ENCODE peak calls at places on chromosomes 1 and 21, in four cellular contexts. L is neural crest cell, M is uterus, I is fibroblast of mammary gland. R is an unnamed sample.

GRCh38 chr21:31731112-31731801 is 661 bp downstream of the SCAF4 start:
- DNase-seq in L (peak), M (peak), I (peak), R (peak)

GRCh38 chr1:28601696-28602095 is 9.6 kb downstream of the RAB42 start:
- DNase-seq in L (no peak), M (no peak), I (peak), R (no peak)

GRCh38 chr1:110227774-110228173 is 17.7 kb downstream of the KCNC4 start:
- DNase-seq in L (no peak), M (no peak), I (no peak), R (no peak)

GRCh38 chr1:203360772-203361171 is 9.8 kb upstream of the FMOD start:
- DNase-seq in L (no peak), M (no peak), I (no peak), R (no peak)

GRCh38 chr1:2936568-2937515 is 84.4 kb upstream of the ACTRT2 start:
- DNase-seq in L (no peak), M (no peak), I (no peak), R (peak)

GRCh38 chr1:226440512-226440911 is 32.6 kb upstream of the PARP1 start:
- DNase-seq in L (no peak), M (no peak), I (no peak), R (no peak)

GRCh38 chr1:219533280-219533679 is 79.6 kb downstream of the ZC3H11B start:
- DNase-seq in L (no peak), M (no peak), I (peak), R (no peak)

GRCh38 chr1:11439051-11439450 is 39.9 kb upstream of the DISP3 start:
- DNase-seq in L (no peak), M (no peak), I (no peak), R (no peak)

GRCh38 chr1:227043755-227044154 is 103.7 kb downstream of the COQ8A start:
- DNase-seq in L (no peak), M (no peak), I (peak), R (no peak)

GRCh38 chr1:66033781-66034180 is 241.1 kb downstream of the PDE4B start:
- DNase-seq in L (no peak), M (no peak), I (no peak), R (no peak)

DNA sequence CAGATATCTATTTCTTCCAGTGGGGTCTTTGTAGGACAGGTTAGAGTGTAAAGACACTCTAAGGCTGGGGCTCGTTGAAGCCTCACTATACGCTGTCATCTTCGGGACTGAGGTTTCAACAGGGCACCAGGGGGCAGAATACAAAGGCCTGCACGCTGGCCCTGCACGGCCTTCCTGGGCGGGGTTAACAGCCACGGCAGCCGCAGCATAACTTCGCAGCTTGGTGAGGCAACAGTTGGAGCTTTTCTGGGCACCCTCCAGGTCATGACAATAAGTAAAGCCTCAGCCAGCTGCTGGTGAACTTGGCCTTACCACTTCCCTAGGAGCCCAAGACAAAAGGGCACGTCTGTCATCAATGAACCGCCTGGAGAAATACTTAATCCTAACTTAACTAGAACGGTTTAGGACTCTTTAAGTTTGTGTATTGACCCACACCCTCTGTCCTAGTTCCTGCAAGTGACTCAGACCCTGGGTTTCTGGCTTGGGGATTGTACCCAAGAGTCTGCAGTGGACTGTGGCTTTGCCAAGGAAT is 2.3 kb upstream of the RUNX1 start:
- DNase-seq in L (peak), M (peak), I (peak), R (no peak)
- TF ChIP-seq CTCF in L (peak), M (no peak), I (peak), R (peak)

DNA sequence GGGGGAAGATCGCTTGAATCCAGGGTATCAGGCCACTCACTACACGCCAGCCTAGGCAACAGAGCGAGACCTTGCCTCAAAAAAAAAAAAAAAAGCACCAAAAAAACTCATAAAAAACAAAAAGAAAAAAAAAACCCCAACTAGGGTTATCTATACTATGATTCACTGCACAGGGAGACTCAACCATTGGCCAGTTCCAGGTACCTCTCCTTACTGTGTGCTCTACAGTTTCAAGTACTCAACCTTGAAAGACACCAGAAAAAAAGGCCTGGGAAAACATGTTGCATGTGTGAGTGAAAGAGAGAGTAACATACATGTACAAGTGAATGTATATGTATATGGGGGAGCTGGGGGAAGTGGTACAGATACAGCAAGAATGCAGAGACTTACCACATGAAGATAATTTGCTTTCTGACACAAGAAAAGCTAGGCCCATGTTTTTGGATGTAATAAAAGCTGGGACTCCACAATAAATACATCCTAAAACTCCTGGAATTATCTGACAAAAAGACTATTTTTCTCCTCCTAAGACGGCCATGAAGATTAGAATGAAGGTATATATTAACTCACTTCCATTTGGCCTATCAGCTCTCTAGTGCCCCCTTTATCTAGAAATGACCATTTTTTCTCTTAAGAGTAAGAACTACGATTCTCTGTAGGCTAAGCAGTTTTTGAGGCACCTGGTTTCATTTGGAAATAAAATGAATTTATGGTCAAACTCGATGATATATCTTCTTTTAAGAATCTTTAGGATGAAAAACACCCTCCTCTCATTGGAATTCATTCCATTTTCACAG is 52.2 kb downstream of the SLC27A3 start:
- DNase-seq in L (no peak), M (no peak), I (no peak), R (no peak)
- TF ChIP-seq CTCF in L (peak), M (no peak), I (peak), R (peak)

GRCh38 chr1:234213576-234214128 is 159.6 kb upstream of the COA6 start:
- DNase-seq in L (no peak), M (no peak), I (no peak), R (no peak)

GRCh38 chr1:234214911-234215892 is 158.1 kb upstream of the COA6 start:
- DNase-seq in L (no peak), M (no peak), I (no peak), R (no peak)

GRCh38 chr1:234216116-234216703 is 157.0 kb upstream of the COA6 start:
- DNase-seq in L (no peak), M (no peak), I (no peak), R (no peak)

GRCh38 chr1:234214129-234214910 is 158.9 kb upstream of the COA6 start:
- DNase-seq in L (peak), M (no peak), I (no peak), R (no peak)

DNA sequence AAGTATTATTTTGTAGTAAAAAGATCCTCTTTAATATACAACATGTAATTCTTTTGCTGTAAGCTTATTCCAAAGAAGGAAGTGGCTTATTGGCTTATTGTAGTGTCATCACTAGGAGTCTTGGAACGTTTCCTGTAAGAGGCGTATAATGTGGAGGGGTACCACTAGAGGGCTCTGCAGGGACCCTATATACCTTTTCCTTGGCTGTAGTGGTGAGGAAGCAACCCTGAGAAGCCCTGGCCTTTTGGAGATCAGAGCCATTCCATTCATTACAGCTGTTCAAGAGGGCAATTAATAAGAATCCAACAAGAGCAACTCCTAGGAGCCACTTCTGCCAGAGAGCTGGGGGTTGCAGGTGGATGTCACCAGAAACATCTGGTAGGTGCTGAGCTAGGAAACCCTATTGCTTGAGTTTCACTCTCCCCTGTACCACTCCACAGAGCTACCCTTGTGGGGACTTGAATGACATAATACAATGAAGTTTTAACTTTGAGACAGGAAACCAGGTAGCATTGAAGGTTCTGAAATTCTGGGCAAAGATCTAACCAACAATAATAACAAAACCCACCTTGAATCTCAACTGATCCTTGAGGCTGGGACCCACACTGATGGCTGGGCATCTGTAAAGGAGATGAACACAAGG is 160.4 kb upstream of the COA6 start:
- DNase-seq in L (no peak), M (no peak), I (peak), R (no peak)
- TF ChIP-seq CTCF in L (peak), M (no peak), I (peak), R (peak)

GRCh38 chr1:15364740-15365139 is 44.9 kb upstream of the EFHD2 start:
- DNase-seq in L (no peak), M (no peak), I (no peak), R (no peak)
- TF ChIP-seq CTCF in L (no peak), M (no peak), I (no peak), R (no peak)

GRCh38 chr1:44316231-44316759 is 38.8 kb downstream of the ERI3 start:
- DNase-seq in L (no peak), M (no peak), I (no peak), R (no peak)

GRCh38 chr1:44313265-44313918 is 41.7 kb downstream of the ERI3 start:
- DNase-seq in L (no peak), M (no peak), I (no peak), R (no peak)

GRCh38 chr1:44312652-44313196 is 42.3 kb downstream of the ERI3 start:
- DNase-seq in L (no peak), M (no peak), I (no peak), R (no peak)

GRCh38 chr1:44315521-44315920 is 39.5 kb downstream of the ERI3 start:
- DNase-seq in L (no peak), M (no peak), I (no peak), R (no peak)

GRCh38 chr1:44314401-44314800 is 40.7 kb downstream of the ERI3 start:
- DNase-seq in L (no peak), M (no peak), I (no peak), R (no peak)
- TF ChIP-seq CTCF in L (peak), M (no peak), I (peak), R (peak)

GRCh38 chr1:32773018-32773763 is 44.0 kb downstream of the YARS1 start:
- DNase-seq in L (peak), M (peak), I (peak), R (peak)
- TF ChIP-seq CTCF in L (peak), M (peak), I (peak), R (peak)

R was measured in chondrocyte.